ENCODE peak calls at places on chromosomes 11 and 22, in eight cellular contexts. S, C, X, P, K, R, H and A are unnamed samples.

GRCh38 chr11:107780775-107781174 is 68.9 kb upstream of the SLN start:
- DNase-seq in S (no peak), C (peak), X (no peak), P (no peak), K (no peak), R (no peak), H (no peak), A (no peak)

GRCh38 chr11:12727556-12728070 is 53.4 kb downstream of the TEAD1 start:
- DNase-seq in S (peak), C (no peak), X (no peak), P (no peak), K (no peak), R (no peak), H (no peak), A (no peak)

GRCh38 chr11:45333023-45333422 is 46.9 kb upstream of the SYT13 start:
- DNase-seq in S (no peak), C (no peak), X (no peak), P (no peak), K (no peak), R (no peak), H (no peak), A (no peak)

GRCh38 chr11:64960719-64961118 is 11.2 kb downstream of the MAJIN start:
- DNase-seq in S (no peak), C (no peak), X (no peak), P (no peak), K (no peak), R (no peak), H (no peak), A (no peak)

GRCh38 chr11:18347471-18348125 is 25.2 kb downstream of the GTF2H1 start:
- DNase-seq in S (peak), C (no peak), X (no peak), P (no peak), K (no peak), R (no peak), H (no peak), A (no peak)

GRCh38 chr22:39680486-39680885 is 109.9 kb downstream of the CACNA1I start:
- DNase-seq in S (no peak), C (no peak), X (no peak), P (no peak), K (no peak), R (no peak), H (no peak), A (no peak)

GRCh38 chr11:120667281-120667680 is 155.7 kb downstream of the GRIK4 start:
- DNase-seq in S (no peak), C (no peak), X (no peak), P (no peak), K (no peak), R (no peak), H (no peak), A (no peak)

GRCh38 chr11:107929611-107930200 is 1.5 kb downstream of the RAB39A start:
- DNase-seq in S (no peak), C (no peak), X (no peak), P (no peak), K (no peak), R (no peak), H (no peak), A (no peak)

GRCh38 chr11:10452211-10452767 is 2.8 kb upstream of the AMPD3 start:
- DNase-seq in S (peak), C (no peak), X (no peak), P (no peak), K (no peak), R (no peak), H (no peak), A (no peak)

GRCh38 chr11:83070878-83071640 is 638 bp downstream of the RAB30 start:
- DNase-seq in S (peak), C (no peak), X (peak), P (peak), K (peak), R (peak), H (no peak), A (no peak)

GRCh38 chr11:112498701-112499100 is 238.0 kb upstream of the PLET1 start:
- DNase-seq in S (no peak), C (no peak), X (no peak), P (no peak), K (no peak), R (no peak), H (no peak), A (no peak)

GRCh38 chr11:119808431-119809185 is 79.6 kb upstream of the NECTIN1 start:
- DNase-seq in S (no peak), C (no peak), X (no peak), P (no peak), K (no peak), R (no peak), H (no peak), A (no peak)

GRCh38 chr11:66745356-66746235 is 16.6 kb upstream of the SPTBN2 start:
- DNase-seq in S (no peak), C (peak), X (no peak), P (no peak), K (peak), R (no peak), H (peak), A (peak)

GRCh38 chr11:2471048-2471803 is 26.4 kb downstream of the KCNQ1 start:
- DNase-seq in S (no peak), C (no peak), X (no peak), P (no peak), K (no peak), R (no peak), H (peak), A (peak)

GRCh38 chr11:2137202-2138071 is 1.8 kb downstream of the IGF2 start:
- DNase-seq in S (peak), C (peak), X (peak), P (peak), K (peak), R (peak), H (peak), A (no peak)

GRCh38 chr11:2199466-2200341 is 28.1 kb upstream of the TH start:
- DNase-seq in S (no peak), C (no peak), X (no peak), P (no peak), K (no peak), R (peak), H (no peak), A (no peak)

GRCh38 chr11:125164091-125164421 is 495 bp upstream of the PKNOX2 start:
- DNase-seq in S (no peak), C (no peak), X (no peak), P (no peak), K (no peak), R (no peak), H (no peak), A (no peak)

GRCh38 chr11:130830563-130830950 is 85.7 kb downstream of the SNX19 start:
- DNase-seq in S (no peak), C (no peak), X (no peak), P (no peak), K (no peak), R (no peak), H (no peak), A (no peak)

GRCh38 chr22:49663823-49664222 is 163.8 kb downstream of the BRD1 start:
- DNase-seq in S (no peak), C (no peak), X (no peak), P (no peak), K (no peak), R (no peak), H (no peak), A (peak)

GRCh38 chr11:112977620-112978212 is 16.5 kb downstream of the NCAM1 start:
- DNase-seq in S (peak), C (no peak), X (no peak), P (no peak), K (no peak), R (no peak), H (no peak), A (peak)

GRCh38 chr11:46242961-46243795 is 34.3 kb upstream of the CREB3L1 start:
- DNase-seq in S (peak), C (peak), X (peak), P (peak), K (peak), R (peak), H (peak), A (peak)

GRCh38 chr11:12092714-12093113 is 17.7 kb upstream of the MICAL2 start:
- DNase-seq in S (no peak), C (no peak), X (no peak), P (no peak), K (no peak), R (no peak), H (no peak), A (peak)

GRCh38 chr11:77127969-77128691 is at the start of gene MYO7A:
- DNase-seq in S (peak), C (no peak), X (no peak), P (no peak), K (peak), R (peak), H (peak), A (no peak)

GRCh38 chr11:15668718-15669117 is 554.0 kb downstream of the INSC start:
- DNase-seq in S (no peak), C (no peak), X (no peak), P (no peak), K (no peak), R (no peak), H (no peak), A (no peak)

GRCh38 chr11:35804446-35805040 is 139.3 kb upstream of the LDLRAD3 start:
- DNase-seq in S (no peak), C (no peak), X (no peak), P (no peak), K (no peak), R (no peak), H (no peak), A (no peak)

GRCh38 chr11:794766-795637 is 3.1 kb downstream of the SLC25A22 start:
- DNase-seq in S (no peak), C (no peak), X (no peak), P (no peak), K (peak), R (peak), H (peak), A (no peak)

GRCh38 chr11:32029721-32030120 is 61.2 kb upstream of the RCN1 start:
- DNase-seq in S (no peak), C (no peak), X (no peak), P (no peak), K (no peak), R (no peak), H (no peak), A (no peak)

GRCh38 chr11:12028303-12028702 is 19.9 kb upstream of the DKK3 start:
- DNase-seq in S (no peak), C (no peak), X (no peak), P (no peak), K (no peak), R (no peak), H (no peak), A (no peak)

GRCh38 chr22:36405671-36406070 is 17.9 kb upstream of the MYH9 start:
- DNase-seq in S (no peak), C (no peak), X (no peak), P (no peak), K (peak), R (no peak), H (peak), A (no peak)

GRCh38 chr22:45172872-45173585 is 9.3 kb downstream of the NUP50 start:
- DNase-seq in S (no peak), C (no peak), X (no peak), P (no peak), K (no peak), R (no peak), H (no peak), A (no peak)

GRCh38 chr22:29799217-29799680 is 32.1 kb downstream of the UQCR10 start:
- DNase-seq in S (peak), C (peak), X (peak), P (peak), K (peak), R (peak), H (peak), A (peak)

GRCh38 chr11:123630126-123630531 is 24.3 kb downstream of the SCN3B start:
- DNase-seq in S (no peak), C (no peak), X (no peak), P (no peak), K (no peak), R (no peak), H (no peak), A (no peak)

GRCh38 chr11:75868990-75869389 is 54.0 kb downstream of the UVRAG start:
- DNase-seq in S (no peak), C (no peak), X (no peak), P (no peak), K (no peak), R (no peak), H (no peak), A (no peak)

GRCh38 chr11:75867778-75868374 is 52.9 kb downstream of the UVRAG start:
- DNase-seq in S (peak), C (peak), X (peak), P (no peak), K (no peak), R (no peak), H (peak), A (peak)

GRCh38 chr11:75872887-75873416 is 57.9 kb downstream of the UVRAG start:
- DNase-seq in S (no peak), C (no peak), X (no peak), P (no peak), K (no peak), R (no peak), H (no peak), A (no peak)

GRCh38 chr11:75873417-75874148 is 58.6 kb downstream of the UVRAG start:
- DNase-seq in S (no peak), C (no peak), X (no peak), P (no peak), K (no peak), R (no peak), H (no peak), A (no peak)

GRCh38 chr11:75869661-75870455 is 54.8 kb downstream of the UVRAG start:
- DNase-seq in S (no peak), C (no peak), X (no peak), P (no peak), K (no peak), R (no peak), H (no peak), A (no peak)
- TF ChIP-seq POLR2A in S (no peak), C (no peak), X (no peak), P (no peak), K (no peak), R (no peak), H (no peak), A (no peak)

GRCh38 chr11:106178361-106178760 is 100.9 kb downstream of the AASDHPPT start:
- DNase-seq in S (no peak), C (no peak), X (no peak), P (no peak), K (no peak), R (no peak), H (no peak), A (no peak)
- H3K4me3 ChIP-seq in S (no peak), C (no peak), X (no peak), P (no peak), K (no peak), R (no peak), H (no peak), A (no peak)

GRCh38 chr11:75402002-75402773 is 2.9 kb downstream of the RPS3 start:
- DNase-seq in S (no peak), C (no peak), X (no peak), P (no peak), K (no peak), R (no peak), H (no peak), A (no peak)

GRCh38 chr11:75400110-75400865 is 970 bp downstream of the RPS3 start:
- DNase-seq in S (peak), C (no peak), X (no peak), P (no peak), K (no peak), R (no peak), H (no peak), A (no peak)

GRCh38 chr11:75403037-75403436 is 3.7 kb downstream of the RPS3 start:
- DNase-seq in S (no peak), C (no peak), X (no peak), P (no peak), K (no peak), R (no peak), H (no peak), A (no peak)

GRCh38 chr11:75398906-75399305 is 412 bp upstream of the RPS3 start:
- DNase-seq in S (no peak), C (no peak), X (no peak), P (no peak), K (no peak), R (no peak), H (no peak), A (no peak)

DNA sequence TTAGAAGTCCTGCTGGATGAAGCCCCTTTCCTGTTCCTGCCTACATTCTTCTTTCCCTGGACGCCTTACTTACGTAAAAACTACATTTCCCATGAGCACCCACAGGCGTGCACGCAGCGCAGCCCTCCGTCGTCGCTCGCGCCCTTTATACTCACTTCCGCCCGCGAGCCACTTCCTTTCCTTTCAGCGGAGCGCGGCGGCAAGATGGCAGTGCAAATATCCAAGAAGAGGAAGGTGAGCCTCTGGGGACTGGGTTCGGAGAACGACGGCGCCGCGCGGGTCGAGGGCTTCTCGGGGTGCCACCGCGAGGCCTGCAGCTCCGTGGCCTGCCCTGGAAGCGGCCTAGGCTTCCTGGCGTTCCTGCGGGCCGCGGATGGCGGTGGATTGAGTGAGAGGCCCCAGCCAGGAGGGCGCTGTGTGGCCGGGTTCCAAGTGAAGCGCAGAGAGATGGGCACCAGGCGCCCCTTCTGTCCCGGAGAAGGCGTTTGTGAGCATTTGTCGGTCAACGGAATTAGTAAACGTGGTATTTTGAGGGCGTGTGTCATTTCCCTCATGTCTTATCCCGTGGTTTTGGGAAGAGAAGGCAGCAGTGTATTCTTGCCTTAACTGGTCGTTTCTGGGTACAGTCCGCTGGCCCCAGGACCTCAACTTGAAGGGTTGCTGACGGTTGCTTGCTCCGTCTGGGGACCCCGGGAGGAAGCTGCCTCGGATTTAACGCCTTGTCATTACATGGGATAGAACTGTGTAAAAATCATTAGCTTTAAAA is at the start of gene RPS3:
- DNase-seq in S (peak), C (peak), X (peak), P (peak), K (peak), R (peak), H (peak), A (peak)
- TF ChIP-seq POLR2A in S (peak), C (peak), X (peak), P (peak), K (peak), R (peak), H (peak), A (peak)

GRCh38 chr22:23578306-23578705 is 1.8 kb downstream of the IGLL1 start:
- DNase-seq in S (no peak), C (no peak), X (no peak), P (no peak), K (no peak), R (no peak), H (no peak), A (no peak)
- H3K4me3 ChIP-seq in S (no peak), C (no peak), X (no peak), P (no peak), K (no peak), R (no peak), H (no peak), A (no peak)